ENCODE peak calls at places on chromosomes 7 and 10, in six cellular contexts. F, C, W, A, U and B are unnamed samples.

GRCh38 chr10:130169136-130169888 is 33.1 kb downstream of the GLRX3 start:
- DNase-seq in A (no peak), W (peak), U (no peak), F (no peak), C (peak), B (no peak)

GRCh38 chr10:42883993-42884983 is 101.7 kb downstream of the BMS1 start:
- DNase-seq in U (no peak), F (no peak), C (no peak), W (no peak), A (no peak), B (no peak)

GRCh38 chr7:98165827-98166667 is 45.2 kb upstream of the BHLHA15 start:
- DNase-seq in C (peak), W (no peak), A (peak), F (no peak), U (peak), B (no peak)

GRCh38 chr7:108650487-108650886 is 80.8 kb downstream of the DNAJB9 start:
- DNase-seq in A (peak), F (no peak), U (no peak), C (no peak), W (no peak), B (no peak)

GRCh38 chr10:75353183-75353582 is 48.4 kb downstream of the ZNF503 start:
- DNase-seq in A (no peak), U (no peak), W (no peak), F (no peak), C (no peak), B (no peak)

GRCh38 chr10:58952747-58953466 is 223.5 kb upstream of the PHYHIPL start:
- DNase-seq in F (no peak), W (peak), A (peak), U (peak), C (peak), B (no peak)

GRCh38 chr10:116270691-116271592 is 2.1 kb downstream of the GFRA1 start:
- DNase-seq in U (no peak), A (no peak), C (peak), W (no peak), F (no peak), B (no peak)

GRCh38 chr10:11631890-11632587 is 20.6 kb upstream of the USP6NL start:
- DNase-seq in C (no peak), W (no peak), F (no peak), U (peak), A (no peak), B (peak)

GRCh38 chr10:71339796-71340589 is 20.9 kb downstream of the SLC29A3 start:
- DNase-seq in U (no peak), F (no peak), C (no peak), A (no peak), W (peak), B (no peak)

GRCh38 chr7:137930616-137931015 is 71.3 kb downstream of the CREB3L2 start:
- DNase-seq in A (peak), C (no peak), W (peak), U (no peak), F (no peak), B (no peak)

GRCh38 chr7:106986450-106986977 is 58.0 kb upstream of the PRKAR2B start:
- DNase-seq in W (no peak), F (no peak), U (no peak), C (no peak), A (no peak), B (no peak)

GRCh38 chr7:12650080-12650479 is 37.4 kb upstream of the ARL4A start:
- DNase-seq in C (no peak), F (no peak), A (no peak), W (no peak), U (no peak), B (no peak)

GRCh38 chr10:8074881-8075280 is 20.4 kb downstream of the GATA3 start:
- DNase-seq in U (no peak), F (no peak), C (no peak), W (no peak), A (no peak), B (no peak)

GRCh38 chr10:113232928-113233511 is 283.0 kb downstream of the TCF7L2 start:
- DNase-seq in W (no peak), A (no peak), U (no peak), F (no peak), C (no peak), B (peak)

GRCh38 chr7:33654641-33655040 is 250.7 kb upstream of the BMPER start:
- DNase-seq in A (no peak), C (no peak), F (no peak), W (no peak), U (no peak), B (no peak)

GRCh38 chr7:53350241-53350640 is 314.8 kb downstream of the POM121L12 start:
- DNase-seq in A (no peak), W (peak), F (no peak), C (peak), U (peak), B (no peak)

GRCh38 chr7:451255-452229 is 68.1 kb downstream of the PDGFA start:
- DNase-seq in U (no peak), C (no peak), A (no peak), W (no peak), F (no peak), B (no peak)

GRCh38 chr7:130180571-130180971 is 24.6 kb downstream of the TMEM209 start:
- DNase-seq in C (no peak), F (no peak), A (no peak), U (no peak), W (peak), B (no peak)

GRCh38 chr7:118304100-118304499 is 79.6 kb downstream of the ANKRD7 start:
- DNase-seq in A (no peak), W (no peak), U (no peak), F (no peak), C (no peak), B (no peak)

GRCh38 chr10:68871105-68871711 is 29.9 kb upstream of the DDX50 start:
- DNase-seq in F (no peak), W (peak), C (peak), A (peak), U (no peak), B (no peak)

GRCh38 chr7:149202831-149203231 is 7.5 kb downstream of the ZNF282 start:
- DNase-seq in U (no peak), A (peak), W (no peak), F (no peak), C (no peak), B (peak)

GRCh38 chr7:28075674-28076358 is 104.8 kb downstream of the JAZF1 start:
- DNase-seq in U (no peak), A (peak), W (no peak), C (no peak), F (no peak), B (no peak)

GRCh38 chr7:156640949-156641485 is 443 bp downstream of the RNF32 start:
- DNase-seq in U (peak), A (peak), C (no peak), W (peak), F (no peak), B (no peak)

GRCh38 chr10:37856881-37857286 is 526 bp downstream of the ZNF248 start:
- DNase-seq in A (peak), U (peak), C (peak), F (no peak), W (no peak), B (no peak)

GRCh38 chr7:128829391-128830166 is 627 bp upstream of the FLNC start:
- DNase-seq in U (no peak), A (peak), F (no peak), W (peak), C (peak), B (no peak)

GRCh38 chr10:110845756-110846620 is 25.7 kb upstream of the PDCD4 start:
- DNase-seq in W (no peak), C (no peak), F (no peak), A (no peak), U (no peak), B (no peak)

GRCh38 chr10:17088118-17088806 is 41.3 kb downstream of the CUBN start:
- DNase-seq in A (peak), C (no peak), F (no peak), U (no peak), W (peak), B (no peak)

GRCh38 chr10:26790596-26790995 is 70.2 kb downstream of the ABI1 start:
- DNase-seq in F (no peak), C (no peak), U (no peak), A (peak), W (no peak), B (no peak)

GRCh38 chr10:11115337-11115736 is 97.7 kb downstream of the CELF2 start:
- DNase-seq in A (no peak), W (no peak), F (no peak), U (no peak), C (no peak), B (no peak)